ENCODE peak calls at places on chromosomes 5 and 9, in six cellular contexts. One of them, this sample, is unnamed.
A peak's percentile ranks its signal among the peaks of the same experiment; 100 is the strongest.

GRCh38 chr9:117703538-117703937 is 665 bp upstream of the TLR4 start:
- DNase-seq in upper lobe of left lung: no peak
- DNase-seq in A549: no peak
- DNase-seq in ovary: no peak
- DNase-seq in H1: no peak
- DNase-seq in esophagus muscularis mucosa: no peak
- DNase-seq in this sample: no peak

GRCh38 chr5:55062039-55062779 is 38.2 kb downstream of the GZMK start:
- DNase-seq in ovary: no peak
- DNase-seq in H1: no peak
- DNase-seq in esophagus muscularis mucosa: no peak
- DNase-seq in upper lobe of left lung: peak; percentile 24
- DNase-seq in A549: no peak
- DNase-seq in this sample: no peak

GRCh38 chr9:126661521-126662251 is 48.0 kb downstream of the LMX1B start:
- DNase-seq in esophagus muscularis mucosa: no peak
- DNase-seq in A549: peak; percentile 13
- DNase-seq in ovary: no peak
- DNase-seq in H1: peak; percentile 90
- DNase-seq in upper lobe of left lung: peak; percentile 61
- DNase-seq in this sample: no peak

GRCh38 chr9:6106576-6107339 is 91.3 kb upstream of the RANBP6 start:
- DNase-seq in A549: peak; percentile 54
- DNase-seq in H1: peak; percentile 7
- DNase-seq in ovary: no peak
- DNase-seq in esophagus muscularis mucosa: no peak
- DNase-seq in upper lobe of left lung: no peak
- DNase-seq in this sample: no peak

GRCh38 chr9:113309204-113309813 is 6.1 kb upstream of the RNF183 start:
- DNase-seq in esophagus muscularis mucosa: no peak
- DNase-seq in A549: peak; percentile 42
- DNase-seq in upper lobe of left lung: no peak
- DNase-seq in ovary: no peak
- DNase-seq in H1: no peak
- DNase-seq in this sample: no peak

GRCh38 chr9:133429641-133430161 is 7.5 kb downstream of the ADAMTS13 start:
- DNase-seq in H1: no peak
- DNase-seq in upper lobe of left lung: peak; percentile 85
- DNase-seq in esophagus muscularis mucosa: no peak
- DNase-seq in ovary: no peak
- DNase-seq in A549: peak; percentile 60
- DNase-seq in this sample: no peak

GRCh38 chr9:97982191-97982718 is 886 bp upstream of the ANP32B start:
- DNase-seq in esophagus muscularis mucosa: no peak
- DNase-seq in A549: no peak
- DNase-seq in ovary: no peak
- DNase-seq in H1: no peak
- DNase-seq in upper lobe of left lung: no peak
- DNase-seq in this sample: no peak

GRCh38 chr5:172031894-172032461 is 25.5 kb upstream of the FBXW11 start:
- DNase-seq in esophagus muscularis mucosa: no peak
- DNase-seq in H1: no peak
- DNase-seq in upper lobe of left lung: no peak
- DNase-seq in ovary: no peak
- DNase-seq in A549: no peak
- DNase-seq in this sample: no peak

GRCh38 chr9:110659891-110660541 is 8.6 kb upstream of the MUSK start:
- DNase-seq in H1: no peak
- DNase-seq in esophagus muscularis mucosa: no peak
- DNase-seq in A549: no peak
- DNase-seq in upper lobe of left lung: no peak
- DNase-seq in ovary: no peak
- DNase-seq in this sample: no peak

DNA sequence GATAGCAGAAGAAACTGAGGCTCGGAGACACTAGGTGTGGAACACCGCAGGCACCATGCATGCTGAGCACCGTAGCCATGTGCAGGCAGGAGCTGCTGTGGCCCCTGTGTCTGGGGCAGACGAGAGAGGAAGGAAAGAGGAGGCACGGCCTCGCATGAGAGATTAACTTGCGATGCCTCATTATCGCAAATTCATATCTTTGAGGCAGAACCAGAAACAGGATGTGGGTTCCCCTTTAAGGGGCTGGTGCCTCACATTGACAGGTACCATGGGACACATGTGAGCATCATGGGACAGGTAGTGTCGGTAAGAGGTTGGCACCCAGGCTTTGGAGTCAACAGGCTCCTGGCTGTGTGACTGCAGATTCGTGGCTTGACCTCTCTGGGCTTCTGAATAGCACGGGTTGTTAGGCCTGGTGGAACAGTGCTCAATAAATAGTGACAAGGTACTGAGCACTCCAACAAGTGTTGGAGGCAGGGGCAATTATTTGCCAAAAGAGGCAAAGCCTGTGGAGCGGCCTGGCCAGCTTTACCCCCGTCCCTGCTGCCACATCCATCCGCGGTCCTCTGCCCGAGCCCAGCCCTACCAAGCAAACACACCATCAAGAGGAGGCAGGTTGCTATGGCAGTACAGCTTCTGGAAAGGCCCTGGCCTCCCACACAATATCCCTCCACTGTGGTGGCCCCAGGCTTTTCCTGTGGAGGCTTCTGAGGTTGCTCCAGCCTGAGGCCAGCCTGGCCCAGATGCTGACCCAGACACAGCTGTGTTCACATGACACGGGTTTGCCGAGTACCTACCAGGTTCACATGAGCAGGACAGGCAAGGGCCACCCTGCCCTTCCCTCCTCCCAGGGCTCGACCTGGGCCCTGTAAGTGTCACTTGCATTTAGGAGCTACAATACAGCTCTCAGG is 40.6 kb downstream of the NAIF1 start:
- DNase-seq in ovary: no peak
- DNase-seq in H1: no peak
- DNase-seq in upper lobe of left lung: no peak
- DNase-seq in esophagus muscularis mucosa: no peak
- DNase-seq in A549: peak; percentile 42
- DNase-seq in this sample: no peak
- TF ChIP-seq POLR2A in ovary: no peak
- TF ChIP-seq POLR2A in H1: no peak
- TF ChIP-seq POLR2A in upper lobe of left lung: no peak
- TF ChIP-seq POLR2A in esophagus muscularis mucosa: no peak
- TF ChIP-seq POLR2A in A549: no peak
- TF ChIP-seq POLR2A in this sample: no peak

DNA sequence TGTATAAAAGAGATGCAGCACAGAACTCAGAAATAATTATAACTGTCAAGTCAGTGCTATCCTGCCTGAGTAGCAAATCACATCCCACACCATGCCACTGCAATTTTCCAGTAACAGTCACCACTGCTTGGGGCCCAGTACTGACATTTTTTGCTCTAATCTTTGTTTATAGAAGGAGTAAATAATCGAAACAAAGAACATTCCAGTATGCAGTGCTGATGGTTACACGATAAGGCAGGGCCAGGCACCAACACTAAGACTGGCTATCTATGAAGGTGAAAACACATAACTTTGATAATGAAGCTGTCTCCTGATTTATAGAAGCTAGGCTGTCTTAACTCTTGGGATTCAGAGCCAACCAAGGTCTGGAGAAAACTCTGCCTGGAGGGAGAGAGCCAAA is 365.3 kb downstream of the BNC2 start:
- DNase-seq in ovary: no peak
- DNase-seq in H1: no peak
- DNase-seq in upper lobe of left lung: no peak
- DNase-seq in A549: peak; percentile 44
- DNase-seq in esophagus muscularis mucosa: no peak
- DNase-seq in this sample: no peak
- TF ChIP-seq EP300 in ovary: no peak
- TF ChIP-seq EP300 in H1: no peak
- TF ChIP-seq EP300 in upper lobe of left lung: no peak
- TF ChIP-seq EP300 in A549: no peak
- TF ChIP-seq EP300 in esophagus muscularis mucosa: no peak
- TF ChIP-seq EP300 in this sample: no peak

GRCh38 chr5:72387985-72388384 is 67.8 kb downstream of the PTCD2 start:
- DNase-seq in A549: peak; percentile 69
- DNase-seq in esophagus muscularis mucosa: no peak
- DNase-seq in H1: no peak
- DNase-seq in ovary: no peak
- DNase-seq in upper lobe of left lung: no peak
- DNase-seq in this sample: no peak

GRCh38 chr5:72388652-72389051 is 68.5 kb downstream of the PTCD2 start:
- DNase-seq in esophagus muscularis mucosa: no peak
- DNase-seq in ovary: no peak
- DNase-seq in upper lobe of left lung: peak; percentile 10
- DNase-seq in A549: no peak
- DNase-seq in H1: no peak
- DNase-seq in this sample: no peak

GRCh38 chr5:72383280-72384205 is 63.4 kb downstream of the PTCD2 start:
- DNase-seq in H1: no peak
- DNase-seq in esophagus muscularis mucosa: no peak
- DNase-seq in upper lobe of left lung: no peak
- DNase-seq in ovary: no peak
- DNase-seq in A549: peak; percentile 59
- DNase-seq in this sample: no peak

GRCh38 chr5:72390836-72391235 is 70.7 kb downstream of the PTCD2 start:
- DNase-seq in A549: no peak
- DNase-seq in ovary: no peak
- DNase-seq in upper lobe of left lung: no peak
- DNase-seq in H1: no peak
- DNase-seq in esophagus muscularis mucosa: no peak
- DNase-seq in this sample: no peak

GRCh38 chr5:72386639-72387038 is 66.5 kb downstream of the PTCD2 start:
- DNase-seq in esophagus muscularis mucosa: no peak
- DNase-seq in H1: no peak
- DNase-seq in ovary: no peak
- DNase-seq in A549: no peak
- DNase-seq in upper lobe of left lung: no peak
- DNase-seq in this sample: no peak
- H3K4me1 ChIP-seq in esophagus muscularis mucosa: peaks cover 71% of the 10 kb centered on the region
- H3K4me1 ChIP-seq in H1: no peaks in the 10 kb centered on the region
- H3K4me1 ChIP-seq in ovary: no peaks in the 10 kb centered on the region
- H3K4me1 ChIP-seq in A549: peaks cover 37% of the 10 kb centered on the region
- H3K4me1 ChIP-seq in upper lobe of left lung: no peaks in the 10 kb centered on the region
- H3K4me1 ChIP-seq in this sample: peaks cover 55% of the 10 kb centered on the region

GRCh38 chr5:170745481-170746061 is 38.0 kb upstream of the GABRP start:
- DNase-seq in ovary: no peak
- DNase-seq in A549: no peak
- DNase-seq in H1: peak; percentile 80
- DNase-seq in upper lobe of left lung: peak; percentile 51
- DNase-seq in esophagus muscularis mucosa: peak; percentile 90
- DNase-seq in this sample: no peak
- TF ChIP-seq POLR2A in ovary: no peak
- TF ChIP-seq POLR2A in A549: no peak
- TF ChIP-seq POLR2A in H1: peak; percentile 48
- TF ChIP-seq POLR2A in upper lobe of left lung: no peak
- TF ChIP-seq POLR2A in esophagus muscularis mucosa: no peak
- TF ChIP-seq POLR2A in this sample: no peak

DNA sequence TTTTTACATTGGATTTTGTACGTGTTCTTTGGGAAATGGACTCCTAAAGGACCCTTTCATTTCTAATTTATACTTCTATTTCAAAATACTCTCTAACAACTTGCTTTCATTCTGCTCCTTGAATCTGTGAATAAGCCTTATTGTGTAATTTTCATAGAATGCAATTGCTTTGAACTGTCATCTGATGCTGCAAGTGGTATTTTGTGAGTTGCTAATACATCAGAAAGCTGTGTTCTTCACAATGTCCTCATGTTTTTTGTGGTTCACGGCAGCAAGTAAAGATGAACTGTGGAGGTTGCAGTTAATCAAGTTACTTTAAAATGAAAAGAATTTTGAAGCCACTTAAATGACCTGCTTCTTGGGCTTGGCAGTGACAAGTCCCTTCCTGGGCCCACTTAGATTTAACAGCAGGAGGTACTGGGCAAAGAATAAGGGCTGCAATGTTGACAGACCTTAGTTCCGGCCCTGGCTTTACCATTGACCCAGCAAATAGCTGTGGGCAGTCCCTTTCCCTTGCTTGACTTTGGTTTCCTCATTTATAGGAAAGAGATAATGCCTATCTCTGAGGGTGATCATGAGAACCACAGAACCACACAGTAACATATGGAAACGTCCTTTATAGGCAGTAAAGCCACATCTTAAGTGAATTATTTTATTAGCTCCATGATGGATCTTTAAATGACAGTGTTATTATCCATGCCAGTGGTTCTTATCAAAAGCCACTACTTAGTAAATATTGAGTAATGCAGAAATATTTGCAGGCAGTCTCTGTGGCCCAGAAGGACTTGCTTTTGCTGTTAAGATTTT is 54.8 kb downstream of the IQGAP2 start:
- DNase-seq in H1: no peak
- DNase-seq in upper lobe of left lung: no peak
- DNase-seq in A549: no peak
- DNase-seq in esophagus muscularis mucosa: no peak
- DNase-seq in ovary: no peak
- DNase-seq in this sample: no peak
- TF ChIP-seq EP300 in H1: no peak
- TF ChIP-seq EP300 in upper lobe of left lung: no peak
- TF ChIP-seq EP300 in A549: no peak
- TF ChIP-seq EP300 in esophagus muscularis mucosa: no peak
- TF ChIP-seq EP300 in ovary: no peak
- TF ChIP-seq EP300 in this sample: no peak

GRCh38 chr9:130935660-130936271 is 3.3 kb downstream of the FIBCD1 start:
- DNase-seq in A549: no peak
- DNase-seq in H1: no peak
- DNase-seq in upper lobe of left lung: no peak
- DNase-seq in ovary: peak; percentile 15
- DNase-seq in esophagus muscularis mucosa: no peak
- DNase-seq in this sample: no peak

GRCh38 chr9:130938184-130938651 is 829 bp downstream of the FIBCD1 start:
- DNase-seq in ovary: no peak
- DNase-seq in esophagus muscularis mucosa: no peak
- DNase-seq in upper lobe of left lung: peak; percentile 82
- DNase-seq in H1: no peak
- DNase-seq in A549: no peak
- DNase-seq in this sample: no peak

GRCh38 chr9:130936285-130937117 is 2.5 kb downstream of the FIBCD1 start:
- DNase-seq in upper lobe of left lung: no peak
- DNase-seq in esophagus muscularis mucosa: no peak
- DNase-seq in H1: peak; percentile 59
- DNase-seq in A549: peak; percentile 83
- DNase-seq in ovary: peak; percentile 49
- DNase-seq in this sample: no peak

GRCh38 chr9:130938652-130939404 is at the start of gene FIBCD1:
- DNase-seq in ovary: no peak
- DNase-seq in A549: peak; percentile 73
- DNase-seq in H1: no peak
- DNase-seq in upper lobe of left lung: peak; percentile 89
- DNase-seq in esophagus muscularis mucosa: no peak
- DNase-seq in this sample: no peak

GRCh38 chr9:130937146-130938076 is 1.6 kb downstream of the FIBCD1 start:
- DNase-seq in H1: no peak
- DNase-seq in A549: no peak
- DNase-seq in upper lobe of left lung: peak; percentile 46
- DNase-seq in ovary: no peak
- DNase-seq in esophagus muscularis mucosa: no peak
- DNase-seq in this sample: no peak
- H3K4me1 ChIP-seq in H1: peaks cover 59% of the 10 kb centered on the region
- H3K4me1 ChIP-seq in A549: peaks cover 57% of the 10 kb centered on the region
- H3K4me1 ChIP-seq in upper lobe of left lung: peaks cover 33% of the 10 kb centered on the region
- H3K4me1 ChIP-seq in ovary: peaks cover 6% of the 10 kb centered on the region
- H3K4me1 ChIP-seq in esophagus muscularis mucosa: peaks cover 85% of the 10 kb centered on the region
- H3K4me1 ChIP-seq in this sample: peaks cover 57% of the 10 kb centered on the region

GRCh38 chr5:134904621-134905245 is at the start of gene PCBD2:
- DNase-seq in A549: peak; percentile 94
- DNase-seq in ovary: peak; percentile 92
- DNase-seq in upper lobe of left lung: peak; percentile 99
- DNase-seq in H1: peak; percentile 86
- DNase-seq in esophagus muscularis mucosa: peak; percentile 94
- DNase-seq in this sample: peak; percentile 94
- TF ChIP-seq POLR2A in A549: peak; percentile 65
- TF ChIP-seq POLR2A in ovary: no peak
- TF ChIP-seq POLR2A in upper lobe of left lung: peak; percentile 17
- TF ChIP-seq POLR2A in H1: peak; percentile 76
- TF ChIP-seq POLR2A in esophagus muscularis mucosa: no peak
- TF ChIP-seq POLR2A in this sample: no peak